ENCODE peak calls at places on chromosomes 1 and 21, in nine cellular contexts. J is bronchial epithelial cell, R is choroid plexus epithelial cell, F is ovary, U is pancreas, N is cardiac muscle cell, W is mucosa of descending colon, G is fibroblast of lung, V is dorsolateral prefrontal cortex. A is an unnamed sample.

GRCh38 chr1:111873460-111873859 is 116.0 kb downstream of the KCND3 start:
- DNase-seq in F (no peak), J (no peak), R (no peak), W (no peak), V (no peak), G (no peak), N (no peak), U (no peak), A (no peak)

GRCh38 chr1:29711582-29712274 is 475.4 kb downstream of the PTPRU start:
- DNase-seq in J (peak; percentile 61), G (peak; percentile 60), N (no peak), U (no peak), V (no peak), R (peak; percentile 57), W (no peak), F (no peak), A (peak; percentile 95)

GRCh38 chr21:35324372-35325220 is 275.5 kb upstream of the RUNX1 start:
- DNase-seq in U (no peak), R (peak; percentile 80), F (peak; percentile 41), N (no peak), V (no peak), G (peak; percentile 82), W (no peak), J (peak; percentile 35), A (peak; percentile 86)

GRCh38 chr1:109161836-109162606 is 48.1 kb downstream of the ELAPOR1 start:
- DNase-seq in G (peak; percentile 89), R (peak; percentile 83), U (no peak), V (no peak), F (no peak), J (peak; percentile 86), W (no peak), N (no peak), A (peak; percentile 55)

GRCh38 chr1:204574016-204574855 is 58.0 kb downstream of the MDM4 start:
- DNase-seq in N (no peak), U (no peak), V (no peak), W (no peak), G (no peak), J (no peak), R (peak; percentile 61), F (no peak), A (no peak)

GRCh38 chr1:150551784-150552691 is 2.8 kb downstream of the ADAMTSL4 start:
- DNase-seq in W (no peak), V (no peak), J (peak; percentile 87), N (no peak), U (peak; percentile 51), R (peak; percentile 97), G (peak; percentile 98), F (peak; percentile 90), A (peak; percentile 84)

GRCh38 chr1:231591466-231591865 is 35.1 kb upstream of the DISC1 start:
- DNase-seq in U (no peak), V (no peak), G (no peak), F (no peak), R (no peak), J (no peak), N (no peak), W (no peak), A (no peak)

GRCh38 chr1:14345925-14346550 is 252.4 kb upstream of the KAZN start:
- DNase-seq in G (no peak), W (no peak), F (no peak), R (peak; percentile 7), V (no peak), J (no peak), U (no peak), N (no peak), A (peak; percentile 24)

GRCh38 chr21:16713331-16714114 is 799.3 kb upstream of the CXADR start:
- DNase-seq in G (peak; percentile 25), F (no peak), N (no peak), R (peak; percentile 20), J (no peak), V (no peak), W (no peak), U (no peak), A (peak; percentile 17)

GRCh38 chr1:85611390-85611789 is 30.8 kb downstream of the CCN1 start:
- DNase-seq in F (no peak), V (no peak), U (no peak), W (no peak), J (peak; percentile 58), N (no peak), G (peak; percentile 90), R (peak; percentile 83), A (peak; percentile 87)

GRCh38 chr1:193019442-193020026 is 39.6 kb downstream of the UCHL5 start:
- DNase-seq in N (peak; percentile 66), R (peak; percentile 85), G (peak; percentile 80), V (no peak), U (no peak), W (no peak), F (no peak), J (peak; percentile 58), A (peak; percentile 73)

GRCh38 chr1:39159224-39160036 is 45.1 kb upstream of the MACF1 start:
- DNase-seq in J (peak; percentile 95), R (peak; percentile 51), G (no peak), V (no peak), N (no peak), U (peak; percentile 61), W (peak; percentile 51), F (no peak), A (peak; percentile 70)

GRCh38 chr1:228548788-228549187 is 61.6 kb downstream of the RNF187 start:
- DNase-seq in R (no peak), F (no peak), U (no peak), J (no peak), W (no peak), N (no peak), V (no peak), G (no peak), A (no peak)

GRCh38 chr1:183191833-183192232 is 5.8 kb downstream of the LAMC2 start:
- DNase-seq in W (no peak), F (no peak), V (no peak), R (peak; percentile 80), G (peak; percentile 74), U (no peak), J (peak; percentile 91), N (no peak), A (peak; percentile 81)

DNA sequence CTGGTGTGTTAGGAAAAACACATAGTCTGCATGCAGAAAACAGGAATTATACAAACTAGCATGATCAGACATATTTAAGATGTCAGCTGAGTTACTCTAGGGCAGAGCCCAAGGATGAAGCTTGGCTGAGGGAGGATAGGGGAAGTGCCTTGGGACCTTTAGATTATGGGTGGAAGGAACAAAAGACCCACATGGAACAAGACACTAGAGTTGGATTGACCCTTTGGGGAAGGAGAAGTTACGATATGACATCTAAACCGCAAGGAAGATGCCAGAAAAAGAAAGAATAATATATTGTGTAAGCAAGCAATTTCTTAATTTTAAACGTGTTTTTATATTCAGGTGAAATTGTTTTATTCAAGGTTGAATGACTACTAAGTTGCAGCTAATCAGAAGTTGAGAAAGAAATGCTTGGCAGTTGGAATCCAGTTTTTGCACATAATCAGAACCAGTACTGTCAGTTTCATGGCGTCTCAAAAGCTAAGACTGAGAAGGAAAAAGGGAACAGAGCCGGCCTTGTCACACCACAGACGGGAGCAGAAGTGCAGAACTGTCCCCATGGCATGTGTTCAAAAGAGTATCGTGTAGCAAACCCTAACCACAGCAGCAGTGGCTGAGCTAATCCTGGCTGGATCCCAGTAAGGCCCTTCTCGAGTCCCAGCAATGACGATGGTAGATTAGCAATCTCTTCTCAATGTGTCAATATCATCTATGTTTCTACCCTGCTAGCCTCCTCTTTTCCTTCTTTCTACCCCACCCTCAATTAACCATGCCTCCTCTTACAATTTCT is 31.2 kb upstream of the IFNAR2 start:
- DNase-seq in G (peak; percentile 58), F (no peak), U (no peak), W (no peak), J (no peak), V (peak; percentile 56), N (no peak), R (no peak), A (no peak)
- H3K4me3 ChIP-seq in G (no peak overlapping the region), F (no peak overlapping the region), U (no peak overlapping the region), W (no peak overlapping the region), J (no peak overlapping the region), V (no peak overlapping the region), N (no peak overlapping the region), R (no peak overlapping the region), A (no peak overlapping the region)

GRCh38 chr1:40825430-40825778 is 36.8 kb downstream of the CITED4 start:
- DNase-seq in J (no peak), V (no peak), N (no peak), G (no peak), W (no peak), R (no peak), F (no peak), U (no peak), A (no peak)

GRCh38 chr1:40822890-40823289 is 39.3 kb downstream of the CITED4 start:
- DNase-seq in W (no peak), U (no peak), G (no peak), R (no peak), V (no peak), J (no peak), N (no peak), F (no peak), A (no peak)

GRCh38 chr1:40823971-40824370 is 38.2 kb downstream of the CITED4 start:
- DNase-seq in W (no peak), U (no peak), V (no peak), F (no peak), N (no peak), J (no peak), G (no peak), R (no peak), A (no peak)

GRCh38 chr1:40824591-40825429 is 37.4 kb downstream of the CITED4 start:
- DNase-seq in N (no peak), J (peak; percentile 38), G (peak; percentile 32), U (no peak), W (no peak), F (no peak), V (no peak), R (peak; percentile 68), A (peak; percentile 70)

DNA sequence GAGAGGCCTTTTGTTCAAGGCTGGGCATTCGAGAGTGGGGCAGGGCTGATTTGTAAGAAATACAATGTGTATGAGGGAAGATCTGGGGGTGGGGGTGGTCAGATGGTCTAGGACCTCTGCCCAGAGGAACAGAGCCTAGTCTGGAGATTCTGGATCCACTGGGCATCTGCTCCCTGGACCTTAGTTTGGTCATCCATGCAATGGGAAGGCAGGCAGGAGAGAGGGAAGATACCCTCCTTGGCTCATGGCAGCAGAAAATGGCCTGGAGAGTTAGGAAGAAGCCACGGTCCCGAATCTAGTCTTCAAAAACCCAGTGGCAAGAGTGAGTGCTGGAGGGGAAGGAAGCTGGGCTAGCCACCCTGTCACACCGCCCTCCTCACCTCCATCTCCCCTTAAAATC is 38.8 kb downstream of the CITED4 start:
- DNase-seq in J (no peak), R (no peak), W (no peak), U (no peak), N (no peak), G (no peak), V (no peak), F (no peak), A (no peak)
- TF ChIP-seq CTCF in J (no peak), R (no peak), W (no peak), U (no peak), N (no peak), G (no peak), V (no peak), F (no peak), A (no peak)

GRCh38 chr1:153775432-153776311 is 465 bp downstream of the SLC27A3 start:
- DNase-seq in N (peak; percentile 76), W (peak; percentile 85), U (peak; percentile 73), R (peak; percentile 63), J (peak; percentile 53), F (peak; percentile 83), V (no peak), G (peak; percentile 27), A (no peak)
- H3K4me3 ChIP-seq in N (peak overlapping the region; percentile 71), W (peak overlapping the region; percentile 52), U (peak overlapping the region; percentile 63), R (peak overlapping the region; percentile 61), J (peak overlapping the region; percentile 63), F (peak overlapping the region; percentile 73), V (peak overlapping the region; percentile 80), G (peak overlapping the region; percentile 70), A (peak overlapping the region; percentile 53)

GRCh38 chr1:2546515-2547209 is 9.5 kb upstream of the TNFRSF14 start:
- DNase-seq in V (no peak), G (peak; percentile 65), F (no peak), J (peak; percentile 72), W (peak; percentile 96), N (peak; percentile 65), R (peak; percentile 58), U (peak; percentile 82), A (peak; percentile 70)
- TF ChIP-seq CTCF in V (no peak), G (no peak), F (no peak), J (no peak), W (no peak), N (no peak), R (no peak), U (peak; percentile 10), A (no peak)